ENCODE peak calls at places on chromosome 5, in six cellular contexts. V, Z, P, M, W and L are unnamed samples.

GRCh38 chr5:392431-392988 is 50.5 kb upstream of the EXOC3 start:
- DNase-seq in V (peak; percentile 48), P (peak; percentile 54), M (peak; percentile 73), W (peak; percentile 49), Z (no peak), L (peak; percentile 58)

GRCh38 chr5:78514427-78515345 is 133.9 kb downstream of the LHFPL2 start:
- DNase-seq in W (no peak), V (no peak), Z (no peak), M (no peak), P (no peak), L (peak; percentile 49)

GRCh38 chr5:458547-459353 is 15.8 kb downstream of the EXOC3 start:
- DNase-seq in Z (no peak), V (peak; percentile 6), P (peak; percentile 88), W (no peak), M (peak; percentile 38), L (peak; percentile 65)

GRCh38 chr5:149549461-149550266 is 1.6 kb downstream of the CSNK1A1 start:
- DNase-seq in V (peak; percentile 50), Z (no peak), P (peak; percentile 66), W (no peak), M (peak; percentile 75), L (peak; percentile 66)

GRCh38 chr5:134964359-134965270 is 3.1 kb upstream of the CATSPER3 start:
- DNase-seq in P (no peak), V (no peak), Z (no peak), M (no peak), W (no peak), L (no peak)

GRCh38 chr5:1743769-1744085 is 55.9 kb downstream of the MRPL36 start:
- DNase-seq in Z (no peak), M (no peak), W (peak; percentile 16), P (no peak), V (peak; percentile 17), L (no peak)

GRCh38 chr5:60417500-60418181 is 282.3 kb downstream of the DEPDC1B start:
- DNase-seq in Z (no peak), V (no peak), P (no peak), M (peak; percentile 7), W (no peak), L (no peak)

GRCh38 chr5:111830333-111830732 is 73.3 kb upstream of the NREP start:
- DNase-seq in V (no peak), M (peak; percentile 56), W (no peak), Z (no peak), P (no peak), L (peak; percentile 70)

GRCh38 chr5:138274189-138274853 is at the start of gene GFRA3:
- DNase-seq in Z (peak; percentile 43), W (peak; percentile 68), P (no peak), M (peak; percentile 6), V (peak; percentile 57), L (no peak)

GRCh38 chr5:13660072-13660471 is 284.4 kb downstream of the DNAH5 start:
- DNase-seq in W (no peak), V (no peak), Z (no peak), M (peak; percentile 13), P (no peak), L (peak; percentile 70)

GRCh38 chr5:1008451-1009358 is at the start of gene NKD2:
- DNase-seq in Z (peak; percentile 56), P (no peak), W (peak; percentile 90), V (no peak), M (peak; percentile 33), L (no peak)

GRCh38 chr5:97906135-97906534 is 723.1 kb upstream of the RIOK2 start:
- DNase-seq in Z (no peak), V (no peak), M (no peak), P (no peak), W (no peak), L (no peak)

GRCh38 chr5:87004101-87004500 is 263.6 kb upstream of the RASA1 start:
- DNase-seq in V (no peak), P (no peak), W (no peak), M (no peak), Z (no peak), L (peak; percentile 8)

DNA sequence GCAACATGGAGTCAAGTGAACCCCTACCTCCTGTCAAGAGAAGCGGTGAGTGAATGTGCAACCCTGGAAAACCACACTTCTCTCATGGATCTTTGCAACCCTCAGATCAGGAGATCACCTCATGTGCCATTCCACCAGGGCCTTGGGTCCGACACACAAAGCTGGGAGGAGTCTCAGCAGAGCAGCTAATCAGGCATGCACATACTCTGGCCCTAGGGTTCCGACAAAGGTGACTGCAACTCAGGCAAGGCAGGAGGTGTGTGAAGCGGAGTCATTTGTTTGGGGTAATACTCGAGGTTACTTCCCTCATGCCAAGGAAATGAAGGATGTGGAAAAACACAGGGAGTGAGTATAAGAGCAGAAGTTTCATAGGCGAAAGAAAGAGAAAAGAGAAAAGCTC is 96.1 kb downstream of the GABRG2 start:
- DNase-seq in W (no peak), M (no peak), V (no peak), P (no peak), Z (no peak), L (no peak)
- H4K91ac ChIP-seq in W (no peak overlapping the region), M (no peak overlapping the region), V (no peak overlapping the region), P (no peak overlapping the region), Z (no peak overlapping the region), L (no peak overlapping the region)

GRCh38 chr5:96072791-96073165 is 111.1 kb upstream of the ELL2 start:
- DNase-seq in Z (no peak), V (no peak), W (no peak), P (no peak), M (peak; percentile 56), L (no peak)

GRCh38 chr5:96074460-96075254 is 113.0 kb upstream of the ELL2 start:
- DNase-seq in M (no peak), Z (no peak), V (no peak), W (no peak), P (no peak), L (no peak)

GRCh38 chr5:96075579-96076289 is 114.1 kb upstream of the ELL2 start:
- DNase-seq in M (no peak), P (no peak), W (no peak), Z (no peak), V (no peak), L (no peak)

GRCh38 chr5:96070625-96071246 is 109.1 kb upstream of the ELL2 start:
- DNase-seq in P (peak; percentile 49), Z (no peak), W (no peak), V (no peak), M (no peak), L (no peak)

DNA sequence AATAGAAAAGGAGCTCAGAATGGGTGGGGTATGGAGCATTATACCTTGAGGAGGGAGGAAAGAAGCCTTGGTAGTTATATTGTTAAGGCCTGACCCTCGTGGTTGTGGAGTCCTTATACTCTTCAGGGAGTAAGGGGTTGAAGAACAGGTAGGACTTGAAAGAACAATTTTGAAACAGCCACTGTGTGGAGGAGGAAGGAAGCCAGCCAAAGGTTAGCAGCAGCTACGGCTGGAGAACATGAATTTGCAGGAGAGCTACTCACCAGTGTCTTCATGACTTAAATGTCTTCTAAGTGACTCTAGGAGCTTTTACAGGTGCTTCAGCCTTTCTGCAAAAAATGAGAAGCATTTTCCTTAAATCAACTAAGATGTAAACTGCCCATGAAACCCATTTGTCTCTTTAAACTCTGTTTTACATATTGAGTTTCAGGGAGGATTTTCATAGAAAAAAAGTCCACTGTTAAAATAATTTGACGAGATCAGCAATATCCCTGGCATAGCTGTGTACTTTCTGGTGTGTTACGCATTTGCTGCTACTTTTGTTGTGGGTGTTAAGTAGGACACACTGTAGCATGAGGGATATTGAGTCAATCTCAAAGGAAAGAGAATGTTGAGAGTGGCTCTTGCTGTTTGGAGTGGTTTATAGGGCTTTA is 110.6 kb upstream of the ELL2 start:
- DNase-seq in P (no peak), M (no peak), Z (no peak), W (no peak), V (no peak), L (no peak)
- H4K91ac ChIP-seq in P (no peak overlapping the region), M (no peak overlapping the region), Z (no peak overlapping the region), W (no peak overlapping the region), V (no peak overlapping the region), L (peak overlapping the region; percentile 80)

GRCh38 chr5:67515762-67516161 is 319.2 kb upstream of the CD180 start:
- DNase-seq in W (no peak), P (no peak), V (no peak), Z (no peak), M (no peak), L (no peak)
- H4K91ac ChIP-seq in W (no peak overlapping the region), P (no peak overlapping the region), V (no peak overlapping the region), Z (no peak overlapping the region), M (no peak overlapping the region), L (no peak overlapping the region)

GRCh38 chr5:53730938-53731337 is 170.5 kb downstream of the NDUFS4 start:
- DNase-seq in Z (no peak), V (no peak), W (no peak), P (no peak), M (no peak), L (no peak)

GRCh38 chr5:53738105-53738504 is 177.7 kb downstream of the NDUFS4 start:
- DNase-seq in W (no peak), P (no peak), Z (no peak), V (no peak), M (no peak), L (no peak)

GRCh38 chr5:53739111-53739510 is 178.7 kb downstream of the NDUFS4 start:
- DNase-seq in M (no peak), V (no peak), W (no peak), Z (no peak), P (no peak), L (no peak)

GRCh38 chr5:53733853-53734252 is 173.4 kb downstream of the NDUFS4 start:
- DNase-seq in Z (no peak), V (no peak), W (no peak), M (no peak), P (peak; percentile 12), L (no peak)
- H4K91ac ChIP-seq in Z (no peak overlapping the region), V (no peak overlapping the region), W (no peak overlapping the region), M (no peak overlapping the region), P (no peak overlapping the region), L (no peak overlapping the region)